ENCODE peak calls at places on chromosomes 4 and X, in seven cellular contexts. I, E, K, Q, S, M and H are unnamed samples.

GRCh38 chr4:151921811-151922210 is 161.0 kb upstream of the GATB start:
- DNase-seq in I (no peak), E (no peak), K (no peak), Q (no peak), S (no peak), M (no peak), H (peak)

GRCh38 chrX:29992083-29992482 is 223.3 kb upstream of the MAGEB2 start:
- DNase-seq in I (no peak), E (no peak), K (no peak), Q (no peak), S (no peak), M (no peak), H (no peak)

GRCh38 chr4:184587746-184588145 is 61.5 kb downstream of the CASP3 start:
- DNase-seq in I (no peak), E (no peak), K (no peak), Q (no peak), S (no peak), M (no peak), H (no peak)

GRCh38 chr4:7970031-7970946 is 30.6 kb upstream of the AFAP1 start:
- DNase-seq in I (no peak), E (peak), K (no peak), Q (no peak), S (no peak), M (peak), H (no peak)

GRCh38 chrX:2478546-2479419 is 22.0 kb downstream of the DHRSX start:
- DNase-seq in I (no peak), E (no peak), K (no peak), Q (no peak), S (no peak), M (no peak), H (no peak)

GRCh38 chr4:69760455-69760854 is at the start of gene SULT1B1:
- DNase-seq in I (no peak), E (no peak), K (peak), Q (no peak), S (no peak), M (peak), H (no peak)

GRCh38 chr4:108058685-108059440 is 69.2 kb downstream of the HADH start:
- DNase-seq in I (no peak), E (no peak), K (no peak), Q (no peak), S (no peak), M (no peak), H (no peak)

GRCh38 chr4:22500831-22501714 is 14.8 kb downstream of the ADGRA3 start:
- DNase-seq in I (no peak), E (no peak), K (no peak), Q (no peak), S (no peak), M (peak), H (peak)

GRCh38 chr4:186844059-186844681 is 120.5 kb upstream of the FAT1 start:
- DNase-seq in I (no peak), E (no peak), K (peak), Q (no peak), S (no peak), M (no peak), H (no peak)

GRCh38 chr4:140296871-140297570 is 76.4 kb upstream of the SCOC start:
- DNase-seq in I (no peak), E (no peak), K (no peak), Q (no peak), S (no peak), M (no peak), H (no peak)

GRCh38 chr4:161936625-161937133 is 227.1 kb downstream of the FSTL5 start:
- DNase-seq in I (no peak), E (no peak), K (no peak), Q (no peak), S (no peak), M (no peak), H (no peak)

GRCh38 chr4:108223313-108223712 is 54.6 kb upstream of the LEF1 start:
- DNase-seq in I (no peak), E (no peak), K (no peak), Q (no peak), S (no peak), M (no peak), H (no peak)

GRCh38 chr4:37891221-37892159 is 606 bp downstream of the TBC1D1 start:
- DNase-seq in I (peak), E (no peak), K (peak), Q (peak), S (peak), M (peak), H (no peak)

GRCh38 chrX:80016182-80016581 is 1.6 kb downstream of the TBX22 start:
- DNase-seq in I (no peak), E (no peak), K (no peak), Q (no peak), S (no peak), M (no peak), H (no peak)

GRCh38 chrX:105975382-105975781 is 63.1 kb downstream of the SERPINA7 start:
- DNase-seq in I (no peak), E (no peak), K (no peak), Q (no peak), S (no peak), M (no peak), H (no peak)

GRCh38 chr4:95367824-95368223 is 180.9 kb downstream of the UNC5C start:
- DNase-seq in I (no peak), E (no peak), K (no peak), Q (no peak), S (no peak), M (no peak), H (no peak)

GRCh38 chr4:6633091-6633906 is 7.2 kb upstream of the MRFAP1 start:
- DNase-seq in I (no peak), E (no peak), K (no peak), Q (no peak), S (no peak), M (no peak), H (no peak)